ENCODE peak calls at places on chromosomes 16 and 17, in five cellular contexts. I, F, B, C and J are unnamed samples.

GRCh38 chr16:82016964-82017363 is 5.7 kb upstream of the SDR42E1 start:
- DNase-seq in B (no peak), C (no peak), F (no peak), I (no peak), J (peak; percentile 94)

GRCh38 chr17:35740997-35741931 is 9.8 kb downstream of the RASL10B start:
- DNase-seq in C (no peak), I (no peak), B (peak; percentile 57), F (no peak), J (no peak)

GRCh38 chr17:81566461-81567126 is 14.4 kb upstream of the FAAP100 start:
- DNase-seq in F (no peak), B (no peak), C (no peak), I (peak; percentile 96), J (no peak)

GRCh38 chr17:45131616-45132301 is 556 bp downstream of the PLCD3 start:
- DNase-seq in I (no peak), F (peak; percentile 61), C (peak; percentile 71), B (peak; percentile 87), J (no peak)

GRCh38 chr16:50263940-50264929 is 2.1 kb upstream of the ADCY7 start:
- DNase-seq in F (no peak), C (no peak), B (no peak), I (no peak), J (no peak)

GRCh38 chr17:58679263-58680037 is 12.4 kb downstream of the TEX14 start:
- DNase-seq in C (no peak), B (no peak), F (no peak), I (no peak), J (no peak)

GRCh38 chr17:80352216-80352895 is 62.6 kb upstream of the ENDOV start:
- DNase-seq in I (no peak), C (no peak), F (no peak), B (no peak), J (no peak)

GRCh38 chr16:49601541-49601940 is 227.9 kb downstream of the C16orf78 start:
- DNase-seq in C (no peak), I (no peak), B (no peak), F (no peak), J (no peak)

GRCh38 chr17:44314869-44315661 is 6.7 kb downstream of the RUNDC3A start:
- DNase-seq in F (peak; percentile 70), B (peak; percentile 70), I (no peak), C (no peak), J (no peak)

GRCh38 chr16:85491798-85492616 is 121.1 kb upstream of the GSE1 start:
- DNase-seq in I (no peak), B (no peak), F (no peak), C (no peak), J (no peak)

GRCh38 chr17:17069849-17070248 is 27.6 kb downstream of the MPRIP start:
- DNase-seq in I (no peak), B (no peak), C (no peak), F (no peak), J (no peak)

GRCh38 chr16:1335996-1336395 is 2.6 kb downstream of the BAIAP3 start:
- DNase-seq in F (no peak), C (no peak), B (peak; percentile 69), I (no peak), J (no peak)

GRCh38 chr17:48011405-48012150 is 26.0 kb downstream of the COPZ2 start:
- DNase-seq in I (no peak), F (peak; percentile 73), B (peak; percentile 42), C (no peak), J (no peak)

GRCh38 chr16:19896951-19897350 is 12.3 kb upstream of the GPRC5B start:
- DNase-seq in C (no peak), B (no peak), F (no peak), I (no peak), J (no peak)

GRCh38 chr17:67606471-67606870 is 111.3 kb upstream of the NOL11 start:
- DNase-seq in I (no peak), F (no peak), C (no peak), B (no peak), J (no peak)

GRCh38 chr17:57703273-57703672 is 41.8 kb downstream of the CCDC182 start:
- DNase-seq in B (no peak), F (no peak), C (no peak), I (no peak), J (no peak)

GRCh38 chr16:50828164-50828702 is 86.3 kb downstream of the CYLD start:
- DNase-seq in I (no peak), C (no peak), B (no peak), F (no peak), J (no peak)

GRCh38 chr16:50335198-50335958 is 33.4 kb downstream of the BRD7 start:
- DNase-seq in I (no peak), F (no peak), C (no peak), B (no peak), J (no peak)

GRCh38 chr16:87570564-87570937 is 31.8 kb upstream of the JPH3 start:
- DNase-seq in B (no peak), F (no peak), C (no peak), I (no peak), J (no peak)

GRCh38 chr16:1788708-1789100 is 4.8 kb downstream of the IGFALS start:
- DNase-seq in I (no peak), C (no peak), B (no peak), F (no peak), J (no peak)

GRCh38 chr16:85861095-85861825 is 37.7 kb upstream of the IRF8 start:
- DNase-seq in F (no peak), B (no peak), C (no peak), I (no peak), J (no peak)

GRCh38 chr16:33877-34707 is 19.3 kb downstream of the POLR3K start:
- DNase-seq in I (no peak), B (no peak), C (no peak), F (no peak), J (no peak)

GRCh38 chr16:17527538-17527937 is 56.8 kb upstream of the XYLT1 start:
- DNase-seq in C (no peak), I (no peak), F (no peak), B (no peak), J (no peak)

GRCh38 chr16:14302399-14303181 is 231.5 kb downstream of the MRTFB start:
- DNase-seq in B (peak; percentile 66), I (no peak), C (peak; percentile 37), F (peak; percentile 50), J (no peak)

GRCh38 chr17:33980193-33980592 is 274.9 kb upstream of the CCL2 start:
- DNase-seq in F (peak; percentile 38), C (no peak), I (no peak), B (no peak), J (no peak)

GRCh38 chr16:59274141-59274540 is 540.0 kb upstream of the GOT2 start:
- DNase-seq in B (no peak), I (no peak), F (no peak), C (no peak), J (no peak)

GRCh38 chr16:12064291-12064690 is 87.8 kb downstream of the SNX29 start:
- DNase-seq in C (no peak), I (no peak), F (no peak), B (no peak), J (no peak)

GRCh38 chr16:30490210-30490609 is 17.7 kb downstream of the ITGAL start:
- DNase-seq in I (no peak), F (no peak), C (no peak), B (no peak), J (no peak)

GRCh38 chr16:30924086-30924714 is 828 bp downstream of the FBXL19 start:
- DNase-seq in B (peak; percentile 49), I (no peak), F (peak; percentile 42), C (no peak), J (no peak)

GRCh38 chr16:3997231-3997841 is 116.8 kb upstream of the CREBBP start:
- DNase-seq in F (no peak), B (no peak), I (no peak), C (no peak), J (no peak)

GRCh38 chr17:21373696-21374454 is 2.3 kb upstream of the KCNJ12 start:
- DNase-seq in C (no peak), B (no peak), I (no peak), F (no peak), J (no peak)

GRCh38 chr16:11127610-11128195 is 128.3 kb downstream of the SOCS1 start:
- DNase-seq in B (no peak), I (no peak), C (no peak), F (no peak), J (no peak)

GRCh38 chr17:7932483-7932891 is 481 bp downstream of the CNTROB start:
- DNase-seq in F (peak; percentile 54), C (no peak), B (peak; percentile 19), I (no peak), J (no peak)

GRCh38 chr16:53235851-53236250 is 181.1 kb downstream of the CHD9 start:
- DNase-seq in B (no peak), F (no peak), C (no peak), I (no peak), J (no peak)

GRCh38 chr17:34997355-34997862 is 17.1 kb downstream of the LIG3 start:
- DNase-seq in F (no peak), B (no peak), C (no peak), I (peak; percentile 85), J (peak; percentile 72)

GRCh38 chr17:36851230-36851629 is 86.0 kb upstream of the LHX1 start:
- DNase-seq in C (no peak), I (no peak), F (no peak), B (no peak), J (no peak)

GRCh38 chr17:77865716-77866115 is 92.8 kb upstream of the TNRC6C start:
- DNase-seq in C (no peak), F (no peak), I (no peak), B (no peak), J (no peak)

GRCh38 chr17:51255673-51256072 is 4.2 kb downstream of the MBTD1 start:
- DNase-seq in I (no peak), B (no peak), F (no peak), C (no peak), J (no peak)

GRCh38 chr17:42309142-42309541 is 20.8 kb downstream of the STAT5A start:
- DNase-seq in C (no peak), B (no peak), F (no peak), I (no peak), J (no peak)

GRCh38 chr17:42311240-42312034 is 23.1 kb downstream of the STAT5A start:
- DNase-seq in F (no peak), C (no peak), I (peak; percentile 57), B (peak; percentile 74), J (peak; percentile 84)

GRCh38 chr17:42312035-42312284 is 23.7 kb downstream of the STAT5A start:
- DNase-seq in C (no peak), B (no peak), F (no peak), I (no peak), J (no peak)

GRCh38 chr17:42312285-42313130 is 24.2 kb downstream of the STAT5A start:
- DNase-seq in B (peak; percentile 87), F (peak; percentile 82), I (peak; percentile 45), C (peak; percentile 78), J (no peak)

GRCh38 chr17:42310281-42311156 is 22.2 kb downstream of the STAT5A start:
- DNase-seq in B (no peak), C (no peak), F (no peak), I (no peak), J (no peak)
- TF ChIP-seq CTCF in B (no peak), C (no peak), F (no peak), I (peak; percentile 33), J (peak; percentile 3)

GRCh38 chr16:24499193-24499814 is 40.1 kb upstream of the RBBP6 start:
- DNase-seq in I (no peak), F (peak; percentile 47), B (peak; percentile 53), C (peak; percentile 16), J (no peak)
- TF ChIP-seq CTCF in I (peak; percentile 23), F (peak; percentile 41), B (peak; percentile 49), C (peak; percentile 69), J (peak; percentile 28)

GRCh38 chr17:27609606-27610303 is 21.2 kb upstream of the LGALS9 start:
- DNase-seq in B (peak; percentile 32), C (no peak), I (peak; percentile 32), F (no peak), J (peak; percentile 8)
- TF ChIP-seq CTCF in B (peak; percentile 50), C (peak; percentile 69), I (peak; percentile 78), F (peak; percentile 43), J (peak; percentile 61)

GRCh38 chr16:67562526-67562917 is at the start of gene CTCF:
- DNase-seq in I (peak; percentile 39), B (peak; percentile 82), F (peak; percentile 81), C (peak; percentile 68), J (peak; percentile 68)
- TF ChIP-seq CTCF in I (peak; percentile 40), B (no peak), F (peak; percentile 64), C (peak; percentile 63), J (peak; percentile 31)